ENCODE peak calls at places on chromosomes 12 and 14, in nine cellular contexts. F is sciatic nerve; X is pancreas; B is activated T-cell treated with anti-CD3 and anti-CD28 coated beads, Interleukin-2, amount 50 U/mL, for 4 hours; H is T-cell; N is activated CD8-positive, alpha-beta memory T cell treated with anti-CD3 and anti-CD28 coated beads, Interleukin-2, amount 10 ng/mL, durations not matched to agents 7 days and 5 days; C is activated CD4-positive, CD25-positive, alpha-beta regulatory T cell treated with anti-CD3 and anti-CD28 coated beads, Interleukin-2, amount 50 U/mL, for 24 hours; D is A549; E is activated naive CD4-positive, alpha-beta T cell treated with anti-CD3 and anti-CD28 coated beads, Interleukin-2, amount 50 U/mL, for 72 hours. A is an unnamed sample.

GRCh38 chr12:22562187-22563028 is 18.1 kb upstream of the C2CD5 start:
- ATAC-seq in F (no peak), X (peak), B (no peak), H (no peak), N (no peak), C (no peak), D (no peak), E (peak), A (peak)

GRCh38 chr12:117334098-117334497 is 27.3 kb downstream of the NOS1 start:
- ATAC-seq in F (no peak), X (no peak), B (no peak), H (no peak), N (no peak), C (no peak), D (no peak), E (no peak), A (no peak)

GRCh38 chr12:122869207-122869973 is 26.5 kb downstream of the VPS37B start:
- ATAC-seq in F (no peak), X (no peak), B (no peak), H (no peak), N (no peak), C (no peak), D (no peak), E (no peak), A (no peak)

GRCh38 chr12:29149691-29150382 is 759 bp downstream of the FAR2 start:
- ATAC-seq in F (peak), X (no peak), B (no peak), H (peak), N (peak), C (no peak), D (no peak), E (peak), A (peak)

GRCh38 chr12:89276860-89277259 is 75.4 kb downstream of the DUSP6 start:
- ATAC-seq in F (no peak), X (no peak), B (no peak), H (no peak), N (no peak), C (no peak), D (no peak), E (no peak), A (no peak)

GRCh38 chr12:92729773-92730305 is 27.1 kb downstream of the PLEKHG7 start:
- ATAC-seq in F (peak), X (no peak), B (no peak), H (no peak), N (no peak), C (no peak), D (no peak), E (no peak), A (no peak)

GRCh38 chr12:11767029-11767724 is 117.7 kb downstream of the ETV6 start:
- ATAC-seq in F (no peak), X (no peak), B (no peak), H (no peak), N (no peak), C (no peak), D (no peak), E (no peak), A (no peak)

GRCh38 chr12:16307843-16308475 is 30.5 kb upstream of the SLC15A5 start:
- ATAC-seq in F (peak), X (no peak), B (no peak), H (no peak), N (no peak), C (no peak), D (no peak), E (no peak), A (no peak)

GRCh38 chr14:89427426-89428162 is 10.6 kb upstream of the FOXN3 start:
- ATAC-seq in F (peak), X (no peak), B (no peak), H (no peak), N (no peak), C (no peak), D (no peak), E (no peak), A (no peak)

GRCh38 chr14:77142289-77142814 is 761 bp upstream of the ZDHHC22 start:
- ATAC-seq in F (no peak), X (no peak), B (no peak), H (no peak), N (no peak), C (no peak), D (no peak), E (no peak), A (no peak)

GRCh38 chr14:102095231-102095870 is 8.5 kb upstream of the HSP90AA1 start:
- ATAC-seq in F (no peak), X (no peak), B (peak), H (no peak), N (peak), C (peak), D (no peak), E (peak), A (peak)

GRCh38 chr12:111330800-111331752 is 37.8 kb downstream of the PHETA1 start:
- ATAC-seq in F (no peak), X (peak), B (no peak), H (no peak), N (peak), C (no peak), D (peak), E (no peak), A (peak)

GRCh38 chr12:93020225-93020997 is 91.3 kb upstream of the EEA1 start:
- ATAC-seq in F (no peak), X (peak), B (no peak), H (no peak), N (no peak), C (no peak), D (no peak), E (no peak), A (no peak)

GRCh38 chr12:131709226-131709625 is 1.7 kb upstream of the SFSWAP start:
- ATAC-seq in F (no peak), X (no peak), B (no peak), H (no peak), N (no peak), C (no peak), D (no peak), E (no peak), A (no peak)

GRCh38 chr14:76051717-76052459 is 66.3 kb downstream of the IFT43 start:
- ATAC-seq in F (no peak), X (no peak), B (no peak), H (no peak), N (no peak), C (no peak), D (no peak), E (no peak), A (no peak)

A was measured in activated T-helper 17 cell treated with anti-CD3 and anti-CD28 coated beads, Interleukin-2, amount 50 U/mL, for 72 hours.